ENCODE peak calls at places on chromosomes 5 and 9, in six cellular contexts. A, R, M, E, S and F are unnamed samples.

GRCh38 chr9:70052768-70053167 is 9.1 kb downstream of the MAMDC2 start:
- DNase-seq in M (no peak), A (no peak), E (peak), S (no peak), R (no peak), F (no peak)

GRCh38 chr5:177967221-177967887 is 28.7 kb downstream of the PROP1 start:
- DNase-seq in A (no peak), R (no peak), M (no peak), S (no peak), E (no peak), F (no peak)

GRCh38 chr9:22357016-22357415 is 89.6 kb upstream of the DMRTA1 start:
- DNase-seq in M (no peak), A (no peak), R (no peak), S (no peak), E (no peak), F (no peak)

GRCh38 chr5:115471674-115472073 is 72.9 kb downstream of the FEM1C start:
- DNase-seq in R (no peak), A (no peak), M (no peak), S (no peak), E (no peak), F (no peak)

GRCh38 chr5:31581498-31582099 is 49.5 kb downstream of the C5orf22 start:
- DNase-seq in A (no peak), R (no peak), S (no peak), M (no peak), E (no peak), F (no peak)

GRCh38 chr9:33956544-33956943 is 92.1 kb downstream of the UBAP2 start:
- DNase-seq in A (no peak), E (no peak), M (no peak), S (no peak), R (no peak), F (no peak)

GRCh38 chr5:141441571-141442170 is 11.4 kb downstream of the PCDHGA12 start:
- DNase-seq in R (no peak), M (no peak), A (no peak), S (no peak), E (no peak), F (no peak)

GRCh38 chr5:16712178-16712577 is 95.4 kb upstream of the RETREG1 start:
- DNase-seq in R (no peak), E (no peak), M (no peak), A (no peak), S (no peak), F (no peak)

GRCh38 chr9:114501786-114502682 is 3.2 kb downstream of the WHRN start:
- DNase-seq in M (peak), E (peak), A (no peak), S (peak), R (no peak), F (no peak)

GRCh38 chr5:179008667-179009066 is 13.5 kb upstream of the GRM6 start:
- DNase-seq in E (no peak), M (no peak), R (no peak), S (no peak), A (no peak), F (no peak)

GRCh38 chr5:153209687-153210086 is 280.8 kb upstream of the GRIA1 start:
- DNase-seq in S (no peak), M (no peak), R (no peak), A (no peak), E (no peak), F (no peak)

GRCh38 chr5:80192507-80193241 is 63.2 kb downstream of the SERINC5 start:
- DNase-seq in M (no peak), A (no peak), E (peak), S (peak), R (peak), F (no peak)

GRCh38 chr9:116951588-116952433 is 264.7 kb downstream of the TRIM32 start:
- DNase-seq in R (no peak), M (no peak), S (peak), E (no peak), A (no peak), F (no peak)

GRCh38 chr5:126912607-126913006 is 117.8 kb downstream of the MARCHF3 start:
- DNase-seq in A (no peak), R (no peak), E (no peak), S (no peak), M (no peak), F (no peak)

GRCh38 chr5:171336486-171337206 is 27.6 kb downstream of the TLX3 start:
- DNase-seq in M (peak), A (peak), S (peak), E (peak), R (no peak), F (peak)

GRCh38 chr9:22395585-22396205 is 50.9 kb upstream of the DMRTA1 start:
- DNase-seq in R (no peak), E (no peak), S (peak), A (no peak), M (no peak), F (no peak)

GRCh38 chr9:1083325-1083913 is 33.3 kb downstream of the DMRT2 start:
- DNase-seq in R (no peak), M (peak), S (no peak), A (no peak), E (peak), F (peak)

GRCh38 chr5:91219141-91219802 is 163.8 kb downstream of the ARRDC3 start:
- DNase-seq in E (peak), A (no peak), R (peak), M (no peak), S (no peak), F (no peak)

GRCh38 chr9:27602107-27602836 is 29.0 kb upstream of the C9orf72 start:
- DNase-seq in S (no peak), E (no peak), R (no peak), A (no peak), M (no peak), F (no peak)

GRCh38 chr5:169944922-169945675 is 35.2 kb downstream of the INSYN2B start:
- DNase-seq in R (no peak), A (no peak), M (no peak), E (no peak), S (peak), F (no peak)

GRCh38 chr5:174320051-174320450 is 274.5 kb downstream of the NSG2 start:
- DNase-seq in M (no peak), E (no peak), S (no peak), A (peak), R (no peak), F (no peak)

GRCh38 chr5:121503111-121503840 is 348.4 kb upstream of the FTMT start:
- DNase-seq in E (peak), S (no peak), A (no peak), R (peak), M (peak), F (no peak)

GRCh38 chr9:84277646-84278045 is 62.9 kb downstream of the SLC28A3 start:
- DNase-seq in M (no peak), S (no peak), A (no peak), R (no peak), E (no peak), F (no peak)

GRCh38 chr5:121304838-121305237 is 546.8 kb upstream of the FTMT start:
- DNase-seq in M (no peak), E (no peak), A (no peak), S (no peak), R (no peak), F (no peak)

GRCh38 chr9:135128035-135128670 is 40.7 kb downstream of the OLFM1 start:
- DNase-seq in E (no peak), M (no peak), R (no peak), S (no peak), A (no peak), F (no peak)

GRCh38 chr5:56632939-56633338 is 182.4 kb upstream of the MAP3K1 start:
- DNase-seq in R (no peak), E (no peak), S (no peak), M (no peak), A (no peak), F (no peak)

GRCh38 chr5:56637321-56637920 is 177.9 kb upstream of the MAP3K1 start:
- DNase-seq in R (no peak), S (peak), E (no peak), M (no peak), A (no peak), F (no peak)

GRCh38 chr5:56631719-56632118 is 183.6 kb upstream of the MAP3K1 start:
- DNase-seq in R (no peak), E (no peak), A (no peak), M (no peak), S (no peak), F (no peak)

GRCh38 chr5:56633950-56634349 is 181.4 kb upstream of the MAP3K1 start:
- DNase-seq in R (no peak), M (no peak), E (no peak), S (no peak), A (no peak), F (no peak)

GRCh38 chr5:56632199-56632598 is 183.2 kb upstream of the MAP3K1 start:
- DNase-seq in S (no peak), R (no peak), M (no peak), A (no peak), E (no peak), F (no peak)
- H3K27ac ChIP-seq in S (no peak), R (no peak), M (no peak), A (no peak), E (no peak), F (no peak)

DNA sequence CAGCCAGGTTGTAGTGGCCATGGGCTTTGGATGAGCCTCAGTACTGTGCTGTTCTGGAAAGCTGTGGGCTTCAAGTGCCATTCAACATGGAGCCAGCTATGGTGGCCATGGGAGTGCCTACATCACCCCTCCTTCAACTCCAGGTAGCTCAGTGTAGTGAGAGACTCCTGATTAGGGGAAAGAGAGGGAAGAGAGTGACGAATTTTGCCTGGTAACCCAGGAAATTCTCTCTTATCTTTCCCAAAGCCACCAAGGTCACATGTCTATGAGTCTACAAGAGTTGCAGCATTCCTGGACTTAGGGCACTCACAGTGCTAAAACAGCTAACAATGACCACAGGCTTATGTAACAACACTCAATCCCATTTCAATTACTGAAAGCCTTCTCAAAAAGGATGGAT is 81.7 kb upstream of the SPTLC1 start:
- DNase-seq in M (no peak), S (no peak), E (no peak), A (no peak), R (no peak), F (no peak)
- H3K27ac ChIP-seq in M (no peak), S (no peak), E (no peak), A (no peak), R (no peak), F (no peak)

DNA sequence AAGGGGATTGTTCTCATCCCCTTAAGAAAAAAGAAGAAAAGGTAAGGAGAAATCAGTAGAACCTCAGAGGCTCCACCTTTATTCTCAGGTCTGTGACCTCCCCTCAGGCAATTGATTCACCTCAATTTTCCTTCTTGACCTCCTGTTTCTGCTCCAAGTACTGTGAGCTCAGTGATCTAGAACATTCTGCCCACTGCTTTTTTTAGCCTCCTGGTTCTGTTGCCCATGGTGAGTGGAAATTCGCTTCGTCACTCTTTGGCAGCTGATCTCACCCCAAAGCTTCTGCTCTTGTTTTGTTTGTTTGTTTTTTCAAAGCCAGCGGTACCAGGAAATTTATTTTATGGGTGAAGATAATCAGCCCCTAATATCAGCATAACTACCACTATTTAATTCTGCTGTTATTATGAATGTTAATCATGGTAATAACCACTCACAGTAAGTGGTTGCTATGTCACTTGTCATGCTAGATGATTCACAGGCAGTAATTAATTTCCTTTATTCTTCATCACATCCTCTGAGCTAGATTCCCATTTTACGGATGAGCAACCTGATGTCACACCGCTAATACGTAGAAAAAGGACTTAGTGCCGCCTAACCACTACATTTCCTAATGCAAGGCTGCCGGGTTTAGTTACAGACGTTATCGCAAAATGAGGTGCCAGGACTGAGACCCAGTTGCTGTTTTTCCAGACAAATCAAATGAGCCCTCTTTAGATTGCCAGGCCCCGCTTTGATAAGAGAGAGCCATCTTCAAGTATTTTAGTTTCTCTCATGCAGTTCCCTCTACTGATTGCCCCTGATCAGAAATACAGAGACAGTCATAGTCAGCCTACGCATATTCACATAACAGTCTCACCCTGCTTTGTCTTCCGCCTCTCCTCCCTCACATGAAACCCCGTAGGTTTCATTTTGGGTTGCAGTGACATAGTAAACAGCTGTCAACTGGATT is 78.2 kb downstream of the CYFIP2 start:
- DNase-seq in M (peak), R (no peak), S (no peak), E (no peak), A (no peak), F (no peak)
- H3K27ac ChIP-seq in M (no peak), R (no peak), S (no peak), E (no peak), A (no peak), F (peak)

GRCh38 chr9:3929345-3930150 is 370.3 kb downstream of the GLIS3 start:
- DNase-seq in S (no peak), M (no peak), E (no peak), R (no peak), A (no peak), F (no peak)

GRCh38 chr9:3936520-3937235 is 363.2 kb downstream of the GLIS3 start:
- DNase-seq in R (peak), A (peak), E (peak), S (no peak), M (no peak), F (no peak)

GRCh38 chr9:3931058-3931457 is 368.8 kb downstream of the GLIS3 start:
- DNase-seq in M (no peak), S (no peak), R (no peak), E (no peak), A (no peak), F (no peak)

GRCh38 chr9:3928590-3928989 is 371.3 kb downstream of the GLIS3 start:
- DNase-seq in M (no peak), E (no peak), R (no peak), S (no peak), A (no peak), F (no peak)

GRCh38 chr9:3931996-3932906 is 367.6 kb downstream of the GLIS3 start:
- DNase-seq in E (no peak), M (no peak), R (no peak), S (no peak), A (no peak), F (no peak)
- H3K27ac ChIP-seq in E (no peak), M (no peak), R (no peak), S (no peak), A (no peak), F (no peak)

DNA sequence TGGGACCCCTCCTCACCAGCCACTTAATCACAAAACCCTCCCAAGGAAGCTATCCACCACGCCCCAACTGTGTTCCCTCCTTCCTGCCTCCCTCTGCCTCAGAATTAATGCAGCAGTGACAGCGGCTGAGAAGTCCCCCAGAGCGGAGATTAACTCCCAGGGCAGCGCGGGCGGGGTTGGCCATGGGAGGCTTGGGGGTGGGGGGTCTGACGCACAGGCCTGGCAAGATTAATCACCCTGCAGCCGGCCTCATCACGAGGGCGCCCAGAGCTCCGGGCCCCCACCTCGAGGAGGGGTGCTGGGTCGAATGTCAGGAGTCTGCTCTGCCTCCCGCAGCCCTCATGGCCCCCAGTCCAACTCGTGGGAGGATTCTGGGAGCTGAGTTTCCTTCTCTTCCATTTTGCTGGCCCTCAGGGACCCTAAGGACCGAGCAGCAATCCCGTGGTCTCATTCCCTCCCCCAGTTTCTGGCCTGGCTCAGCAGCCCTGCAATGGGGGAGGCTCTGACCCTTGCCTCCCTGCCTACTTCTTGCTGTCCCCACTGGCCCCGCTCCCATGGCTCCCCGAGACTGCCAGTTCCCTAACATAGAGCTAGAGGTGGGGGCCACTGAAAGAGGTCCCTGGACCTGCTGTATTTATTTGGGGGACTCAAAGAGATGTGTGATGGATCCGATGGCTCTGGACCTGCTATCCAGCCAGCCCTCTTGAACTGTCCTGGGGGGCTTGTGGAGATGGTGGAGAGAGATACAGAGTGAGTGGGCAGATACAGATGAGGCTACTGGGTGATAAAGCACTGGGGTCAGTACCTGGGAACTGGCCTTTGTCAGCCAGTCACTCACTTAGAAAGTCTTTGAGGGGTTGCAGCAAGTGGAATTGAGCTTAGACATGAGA is 42.5 kb downstream of the CXXC5 start:
- DNase-seq in A (peak), M (peak), R (peak), E (peak), S (no peak), F (peak)
- H3K27ac ChIP-seq in A (peak), M (peak), R (peak), E (peak), S (no peak), F (peak)

GRCh38 chr9:89273528-89274279 is 37.3 kb upstream of the CKS2 start:
- DNase-seq in R (no peak), E (no peak), S (no peak), A (no peak), M (no peak), F (no peak)
- H3K27ac ChIP-seq in R (no peak), E (no peak), S (no peak), A (no peak), M (no peak), F (no peak)